ENCODE peak calls at places on chromosome 1, in five cellular contexts. One of them, this sample, is unnamed.
A peak's percentile ranks its signal among the peaks of the same experiment; 100 is the strongest.

GRCh38 chr1:177809844-177810243 is 160.0 kb downstream of the SEC16B start:
- DNase-seq in H9: no peak
- DNase-seq in IMR-90: peak; percentile 2
- DNase-seq in mesenchymal stem cell: no peak
- DNase-seq in mesendoderm: peak; percentile 39
- DNase-seq in this sample: no peak

GRCh38 chr1:31551206-31551605 is 25.1 kb upstream of the TINAGL1 start:
- DNase-seq in H9: no peak
- DNase-seq in IMR-90: no peak
- DNase-seq in mesenchymal stem cell: no peak
- DNase-seq in mesendoderm: no peak
- DNase-seq in this sample: no peak

GRCh38 chr1:66981679-66982078 is 56.9 kb downstream of the MIER1 start:
- DNase-seq in H9: no peak
- DNase-seq in IMR-90: peak; percentile 18
- DNase-seq in mesenchymal stem cell: peak; percentile 18
- DNase-seq in mesendoderm: no peak
- DNase-seq in this sample: no peak

GRCh38 chr1:186536272-186536905 is 75.5 kb upstream of the PDC start:
- DNase-seq in H9: no peak
- DNase-seq in IMR-90: peak; percentile 10
- DNase-seq in mesenchymal stem cell: peak; percentile 35
- DNase-seq in mesendoderm: no peak
- DNase-seq in this sample: no peak

GRCh38 chr1:41622859-41623732 is 138.6 kb upstream of the EDN2 start:
- DNase-seq in H9: peak; percentile 14
- DNase-seq in IMR-90: peak; percentile 56
- DNase-seq in mesenchymal stem cell: peak; percentile 68
- DNase-seq in mesendoderm: no peak
- DNase-seq in this sample: no peak

GRCh38 chr1:182003953-182004586 is 57.4 kb downstream of the ZNF648 start:
- DNase-seq in H9: peak; percentile 52
- DNase-seq in IMR-90: no peak
- DNase-seq in mesenchymal stem cell: no peak
- DNase-seq in mesendoderm: peak; percentile 39
- DNase-seq in this sample: no peak

GRCh38 chr1:198497326-198498220 is 42.9 kb downstream of the ATP6V1G3 start:
- DNase-seq in H9: no peak
- DNase-seq in IMR-90: peak; percentile 80
- DNase-seq in mesenchymal stem cell: peak; percentile 40
- DNase-seq in mesendoderm: no peak
- DNase-seq in this sample: no peak

GRCh38 chr1:230681599-230681998 is 32.3 kb downstream of the AGT start:
- DNase-seq in H9: no peak
- DNase-seq in IMR-90: peak; percentile 85
- DNase-seq in mesenchymal stem cell: peak; percentile 67
- DNase-seq in mesendoderm: no peak
- DNase-seq in this sample: no peak

GRCh38 chr1:24204116-24204515 is 17.0 kb upstream of the IFNLR1 start:
- DNase-seq in H9: no peak
- DNase-seq in IMR-90: no peak
- DNase-seq in mesenchymal stem cell: no peak
- DNase-seq in mesendoderm: no peak
- DNase-seq in this sample: no peak

GRCh38 chr1:1960480-1961196 is 41.6 kb upstream of the TMEM52 start:
- DNase-seq in H9: no peak
- DNase-seq in IMR-90: no peak
- DNase-seq in mesenchymal stem cell: peak; percentile 19
- DNase-seq in mesendoderm: no peak
- DNase-seq in this sample: no peak

GRCh38 chr1:209116705-209117104 is 466.8 kb upstream of the CAMK1G start:
- DNase-seq in H9: no peak
- DNase-seq in IMR-90: no peak
- DNase-seq in mesenchymal stem cell: no peak
- DNase-seq in mesendoderm: no peak
- DNase-seq in this sample: no peak

GRCh38 chr1:1664941-1665814 is 6.4 kb upstream of the CDK11B start:
- DNase-seq in H9: no peak
- DNase-seq in IMR-90: no peak
- DNase-seq in mesenchymal stem cell: no peak
- DNase-seq in mesendoderm: no peak
- DNase-seq in this sample: no peak

GRCh38 chr1:104380003-104380402 is 630.3 kb downstream of the AMY1C start:
- DNase-seq in H9: no peak
- DNase-seq in IMR-90: no peak
- DNase-seq in mesenchymal stem cell: no peak
- DNase-seq in mesendoderm: peak; percentile 55
- DNase-seq in this sample: no peak

GRCh38 chr1:97433094-97433493 is 487.7 kb downstream of the DPYD start:
- DNase-seq in H9: no peak
- DNase-seq in IMR-90: no peak
- DNase-seq in mesenchymal stem cell: no peak
- DNase-seq in mesendoderm: no peak
- DNase-seq in this sample: no peak

GRCh38 chr1:35173516-35174224 is 19.3 kb downstream of the SFPQ start:
- DNase-seq in H9: no peak
- DNase-seq in IMR-90: no peak
- DNase-seq in mesenchymal stem cell: no peak
- DNase-seq in mesendoderm: peak; percentile 39
- DNase-seq in this sample: no peak

GRCh38 chr1:29541641-29542040 is 305.3 kb downstream of the PTPRU start:
- DNase-seq in H9: no peak
- DNase-seq in IMR-90: no peak
- DNase-seq in mesenchymal stem cell: no peak
- DNase-seq in mesendoderm: no peak
- DNase-seq in this sample: no peak

GRCh38 chr1:230698130-230698529 is 15.8 kb downstream of the AGT start:
- DNase-seq in H9: peak; percentile 63
- DNase-seq in IMR-90: no peak
- DNase-seq in mesenchymal stem cell: no peak
- DNase-seq in mesendoderm: no peak
- DNase-seq in this sample: no peak

GRCh38 chr1:52033190-52034049 is at the start of gene KTI12:
- DNase-seq in H9: peak; percentile 87
- DNase-seq in IMR-90: peak; percentile 92
- DNase-seq in mesenchymal stem cell: peak; percentile 94
- DNase-seq in mesendoderm: peak; percentile 96
- DNase-seq in this sample: peak; percentile 72

GRCh38 chr1:223700388-223700918 is 11.9 kb upstream of the CAPN2 start:
- DNase-seq in H9: no peak
- DNase-seq in IMR-90: peak; percentile 48
- DNase-seq in mesenchymal stem cell: peak; percentile 50
- DNase-seq in mesendoderm: peak; percentile 40
- DNase-seq in this sample: no peak

GRCh38 chr1:231000639-231001038 is 21.7 kb downstream of the ARV1 start:
- DNase-seq in H9: no peak
- DNase-seq in IMR-90: no peak
- DNase-seq in mesenchymal stem cell: no peak
- DNase-seq in mesendoderm: no peak
- DNase-seq in this sample: no peak

GRCh38 chr1:163970699-163971098 is 588.3 kb upstream of the PBX1 start:
- DNase-seq in H9: no peak
- DNase-seq in IMR-90: no peak
- DNase-seq in mesenchymal stem cell: no peak
- DNase-seq in mesendoderm: no peak
- DNase-seq in this sample: no peak

GRCh38 chr1:220817907-220818306 is 31.2 kb downstream of the MTARC1 start:
- DNase-seq in H9: no peak
- DNase-seq in IMR-90: peak; percentile 52
- DNase-seq in mesenchymal stem cell: peak; percentile 85
- DNase-seq in mesendoderm: no peak
- DNase-seq in this sample: no peak
- H3K27ac ChIP-seq in H9: no peak overlapping the region
- H3K27ac ChIP-seq in IMR-90: peak overlapping the region; percentile 74
- H3K27ac ChIP-seq in mesenchymal stem cell: no peak overlapping the region
- H3K27ac ChIP-seq in mesendoderm: no peak overlapping the region
- H3K27ac ChIP-seq in this sample: no peak overlapping the region

GRCh38 chr1:243471754-243472725 is 216.2 kb downstream of the SDCCAG8 start:
- DNase-seq in H9: peak; percentile 12
- DNase-seq in IMR-90: peak; percentile 56
- DNase-seq in mesenchymal stem cell: no peak
- DNase-seq in mesendoderm: no peak
- DNase-seq in this sample: no peak

GRCh38 chr1:243474384-243474851 is 218.6 kb downstream of the SDCCAG8 start:
- DNase-seq in H9: peak; percentile 66
- DNase-seq in IMR-90: no peak
- DNase-seq in mesenchymal stem cell: no peak
- DNase-seq in mesendoderm: peak; percentile 54
- DNase-seq in this sample: no peak

GRCh38 chr1:243470492-243470891 is 214.7 kb downstream of the SDCCAG8 start:
- DNase-seq in H9: no peak
- DNase-seq in IMR-90: no peak
- DNase-seq in mesenchymal stem cell: no peak
- DNase-seq in mesendoderm: peak; percentile 75
- DNase-seq in this sample: no peak

GRCh38 chr1:243473281-243474210 is 217.7 kb downstream of the SDCCAG8 start:
- DNase-seq in H9: peak; percentile 10
- DNase-seq in IMR-90: peak; percentile 47
- DNase-seq in mesenchymal stem cell: peak; percentile 55
- DNase-seq in mesendoderm: no peak
- DNase-seq in this sample: no peak

GRCh38 chr1:243471026-243471685 is 215.3 kb downstream of the SDCCAG8 start:
- DNase-seq in H9: no peak
- DNase-seq in IMR-90: no peak
- DNase-seq in mesenchymal stem cell: no peak
- DNase-seq in mesendoderm: peak; percentile 45
- DNase-seq in this sample: no peak
- H2BK120ac ChIP-seq in H9: no peak overlapping the region
- H2BK120ac ChIP-seq in IMR-90: no peak overlapping the region
- H2BK120ac ChIP-seq in mesenchymal stem cell: no peak overlapping the region
- H2BK120ac ChIP-seq in mesendoderm: no peak overlapping the region
- H2BK120ac ChIP-seq in this sample: no peak overlapping the region

GRCh38 chr1:43519287-43519686 is 11.4 kb upstream of the PTPRF start:
- DNase-seq in H9: no peak
- DNase-seq in IMR-90: no peak
- DNase-seq in mesenchymal stem cell: no peak
- DNase-seq in mesendoderm: no peak
- DNase-seq in this sample: no peak

GRCh38 chr1:43521716-43522115 is 9.0 kb upstream of the PTPRF start:
- DNase-seq in H9: no peak
- DNase-seq in IMR-90: no peak
- DNase-seq in mesenchymal stem cell: no peak
- DNase-seq in mesendoderm: no peak
- DNase-seq in this sample: no peak

GRCh38 chr1:43520100-43520828 is 10.4 kb upstream of the PTPRF start:
- DNase-seq in H9: no peak
- DNase-seq in IMR-90: no peak
- DNase-seq in mesenchymal stem cell: no peak
- DNase-seq in mesendoderm: peak; percentile 39
- DNase-seq in this sample: no peak

GRCh38 chr1:43522431-43522775 is 8.3 kb upstream of the PTPRF start:
- DNase-seq in H9: no peak
- DNase-seq in IMR-90: no peak
- DNase-seq in mesenchymal stem cell: no peak
- DNase-seq in mesendoderm: no peak
- DNase-seq in this sample: no peak

GRCh38 chr1:43521078-43521477 is 9.6 kb upstream of the PTPRF start:
- DNase-seq in H9: no peak
- DNase-seq in IMR-90: no peak
- DNase-seq in mesenchymal stem cell: no peak
- DNase-seq in mesendoderm: no peak
- DNase-seq in this sample: no peak
- H2AK5ac ChIP-seq in H9: no peak overlapping the region
- H2AK5ac ChIP-seq in IMR-90: no peak overlapping the region
- H2AK5ac ChIP-seq in mesenchymal stem cell: no peak overlapping the region
- H2AK5ac ChIP-seq in mesendoderm: no peak overlapping the region
- H2AK5ac ChIP-seq in this sample: peak overlapping the region; percentile 73

GRCh38 chr1:174074757-174075156 is 52.6 kb upstream of the RC3H1 start:
- DNase-seq in H9: no peak
- DNase-seq in IMR-90: peak; percentile 55
- DNase-seq in mesenchymal stem cell: peak; percentile 34
- DNase-seq in mesendoderm: no peak
- DNase-seq in this sample: no peak

GRCh38 chr1:174075245-174075692 is 53.1 kb upstream of the RC3H1 start:
- DNase-seq in H9: no peak
- DNase-seq in IMR-90: no peak
- DNase-seq in mesenchymal stem cell: no peak
- DNase-seq in mesendoderm: peak; percentile 11
- DNase-seq in this sample: no peak

GRCh38 chr1:174080819-174081218 is 58.7 kb upstream of the RC3H1 start:
- DNase-seq in H9: peak; percentile 37
- DNase-seq in IMR-90: no peak
- DNase-seq in mesenchymal stem cell: no peak
- DNase-seq in mesendoderm: peak; percentile 46
- DNase-seq in this sample: no peak

GRCh38 chr1:174077755-174078490 is 55.8 kb upstream of the RC3H1 start:
- DNase-seq in H9: peak; percentile 37
- DNase-seq in IMR-90: no peak
- DNase-seq in mesenchymal stem cell: no peak
- DNase-seq in mesendoderm: peak; percentile 34
- DNase-seq in this sample: no peak

GRCh38 chr1:174079796-174080195 is 57.6 kb upstream of the RC3H1 start:
- DNase-seq in H9: no peak
- DNase-seq in IMR-90: no peak
- DNase-seq in mesenchymal stem cell: no peak
- DNase-seq in mesendoderm: no peak
- DNase-seq in this sample: no peak
- H3K27ac ChIP-seq in H9: no peak overlapping the region
- H3K27ac ChIP-seq in IMR-90: no peak overlapping the region
- H3K27ac ChIP-seq in mesenchymal stem cell: no peak overlapping the region
- H3K27ac ChIP-seq in mesendoderm: no peak overlapping the region
- H3K27ac ChIP-seq in this sample: no peak overlapping the region

GRCh38 chr1:150258275-150258666 is 697 bp downstream of the CA14 start:
- DNase-seq in H9: no peak
- DNase-seq in IMR-90: no peak
- DNase-seq in mesenchymal stem cell: peak; percentile 14
- DNase-seq in mesendoderm: no peak
- DNase-seq in this sample: no peak
- H2BK120ac ChIP-seq in H9: no peak overlapping the region
- H2BK120ac ChIP-seq in IMR-90: no peak overlapping the region
- H2BK120ac ChIP-seq in mesenchymal stem cell: no peak overlapping the region
- H2BK120ac ChIP-seq in mesendoderm: peak overlapping the region; percentile 0
- H2BK120ac ChIP-seq in this sample: no peak overlapping the region

This sample was measured in neuronal stem cell.